ENCODE peak calls at places on chromosome 18, in six cellular contexts. One of them, this sample, is unnamed.

GRCh38 chr18:25669741-25670140 is 317.8 kb upstream of the ZNF521 start:
- DNase-seq in foreskin fibroblast: peak; percentile 34
- DNase-seq in coronary artery: no peak
- DNase-seq in astrocyte of the spinal cord: no peak
- DNase-seq in SK-N-DZ: no peak
- DNase-seq in adrenal gland: peak; percentile 58
- DNase-seq in this sample: no peak

GRCh38 chr18:62759704-62760402 is 44.5 kb downstream of the PHLPP1 start:
- DNase-seq in foreskin fibroblast: peak; percentile 51
- DNase-seq in SK-N-DZ: no peak
- DNase-seq in adrenal gland: no peak
- DNase-seq in astrocyte of the spinal cord: peak; percentile 66
- DNase-seq in coronary artery: no peak
- DNase-seq in this sample: no peak

GRCh38 chr18:26057208-26057821 is 33.1 kb downstream of the SS18 start:
- DNase-seq in SK-N-DZ: no peak
- DNase-seq in astrocyte of the spinal cord: peak; percentile 51
- DNase-seq in foreskin fibroblast: peak; percentile 24
- DNase-seq in adrenal gland: peak; percentile 65
- DNase-seq in coronary artery: no peak
- DNase-seq in this sample: no peak

GRCh38 chr18:79402977-79403722 is 7.4 kb downstream of the NFATC1 start:
- DNase-seq in coronary artery: peak; percentile 93
- DNase-seq in adrenal gland: peak; percentile 77
- DNase-seq in SK-N-DZ: no peak
- DNase-seq in astrocyte of the spinal cord: no peak
- DNase-seq in foreskin fibroblast: peak; percentile 58
- DNase-seq in this sample: peak; percentile 92

GRCh38 chr18:48715651-48716354 is 177.0 kb downstream of the CTIF start:
- DNase-seq in coronary artery: no peak
- DNase-seq in astrocyte of the spinal cord: no peak
- DNase-seq in foreskin fibroblast: no peak
- DNase-seq in adrenal gland: no peak
- DNase-seq in SK-N-DZ: no peak
- DNase-seq in this sample: no peak

GRCh38 chr18:53457068-53457467 is 767.4 kb downstream of the MBD2 start:
- DNase-seq in astrocyte of the spinal cord: peak; percentile 84
- DNase-seq in adrenal gland: no peak
- DNase-seq in foreskin fibroblast: peak; percentile 2
- DNase-seq in SK-N-DZ: no peak
- DNase-seq in coronary artery: no peak
- DNase-seq in this sample: no peak

GRCh38 chr18:52060612-52061259 is 279.3 kb upstream of the DCC start:
- DNase-seq in coronary artery: no peak
- DNase-seq in foreskin fibroblast: no peak
- DNase-seq in adrenal gland: no peak
- DNase-seq in astrocyte of the spinal cord: no peak
- DNase-seq in SK-N-DZ: no peak
- DNase-seq in this sample: no peak

GRCh38 chr18:59902993-59903610 is 3.3 kb downstream of the PMAIP1 start:
- DNase-seq in SK-N-DZ: no peak
- DNase-seq in foreskin fibroblast: no peak
- DNase-seq in coronary artery: no peak
- DNase-seq in astrocyte of the spinal cord: no peak
- DNase-seq in adrenal gland: no peak
- DNase-seq in this sample: no peak

GRCh38 chr18:49020621-49021021 is 69.9 kb upstream of the SMAD7 start:
- DNase-seq in SK-N-DZ: no peak
- DNase-seq in astrocyte of the spinal cord: no peak
- DNase-seq in foreskin fibroblast: no peak
- DNase-seq in coronary artery: peak; percentile 53
- DNase-seq in adrenal gland: no peak
- DNase-seq in this sample: peak; percentile 78

GRCh38 chr18:74183110-74183509 is 34.8 kb downstream of the TIMM21 start:
- DNase-seq in coronary artery: no peak
- DNase-seq in adrenal gland: no peak
- DNase-seq in astrocyte of the spinal cord: no peak
- DNase-seq in foreskin fibroblast: no peak
- DNase-seq in SK-N-DZ: no peak
- DNase-seq in this sample: no peak

GRCh38 chr18:43160509-43160908 is 45.0 kb upstream of the RIT2 start:
- DNase-seq in coronary artery: no peak
- DNase-seq in adrenal gland: no peak
- DNase-seq in foreskin fibroblast: peak; percentile 48
- DNase-seq in SK-N-DZ: no peak
- DNase-seq in astrocyte of the spinal cord: peak; percentile 69
- DNase-seq in this sample: no peak

GRCh38 chr18:58398648-58399398 is 230.1 kb downstream of the ALPK2 start:
- DNase-seq in adrenal gland: no peak
- DNase-seq in SK-N-DZ: no peak
- DNase-seq in coronary artery: no peak
- DNase-seq in foreskin fibroblast: no peak
- DNase-seq in astrocyte of the spinal cord: no peak
- DNase-seq in this sample: no peak

GRCh38 chr18:78770149-78771139 is 209.2 kb upstream of the SALL3 start:
- DNase-seq in astrocyte of the spinal cord: no peak
- DNase-seq in coronary artery: no peak
- DNase-seq in adrenal gland: no peak
- DNase-seq in foreskin fibroblast: no peak
- DNase-seq in SK-N-DZ: no peak
- DNase-seq in this sample: peak; percentile 81

GRCh38 chr18:43422483-43422882 is 145.2 kb upstream of the SYT4 start:
- DNase-seq in foreskin fibroblast: no peak
- DNase-seq in SK-N-DZ: peak; percentile 79
- DNase-seq in astrocyte of the spinal cord: peak; percentile 5
- DNase-seq in coronary artery: no peak
- DNase-seq in adrenal gland: peak; percentile 67
- DNase-seq in this sample: no peak

GRCh38 chr18:12884521-12885323 is 685 bp upstream of the PTPN2 start:
- DNase-seq in SK-N-DZ: no peak
- DNase-seq in astrocyte of the spinal cord: peak; percentile 29
- DNase-seq in foreskin fibroblast: no peak
- DNase-seq in adrenal gland: no peak
- DNase-seq in coronary artery: no peak
- DNase-seq in this sample: no peak

GRCh38 chr18:62663731-62664336 is 51.5 kb upstream of the PHLPP1 start:
- DNase-seq in coronary artery: no peak
- DNase-seq in adrenal gland: peak; percentile 80
- DNase-seq in astrocyte of the spinal cord: peak; percentile 42
- DNase-seq in foreskin fibroblast: peak; percentile 71
- DNase-seq in SK-N-DZ: no peak
- DNase-seq in this sample: peak; percentile 64

GRCh38 chr18:80065705-80066104 is 31.5 kb downstream of the RBFA start:
- DNase-seq in foreskin fibroblast: no peak
- DNase-seq in astrocyte of the spinal cord: no peak
- DNase-seq in coronary artery: no peak
- DNase-seq in adrenal gland: no peak
- DNase-seq in SK-N-DZ: no peak
- DNase-seq in this sample: no peak